ENCODE peak calls at places on chromosome 9, in six cellular contexts. One of them, this sample, is unnamed.

GRCh38 chr9:137216188-137216965 is 5.7 kb downstream of the RNF208 start:
- DNase-seq in substantia nigra: no peak
- DNase-seq in activated CD8-positive, alpha-beta memory T cell treated with anti-CD3 and anti-CD28 coated beads, Interleukin-2, amount 50 U/mL, for 4 hours: no peak
- DNase-seq in CD4-positive, alpha-beta T cell: no peak
- DNase-seq in GM12891: no peak
- DNase-seq in caudate nucleus: no peak
- DNase-seq in this sample: no peak

GRCh38 chr9:81303658-81304057 is 385.7 kb downstream of the TLE1 start:
- DNase-seq in substantia nigra: no peak
- DNase-seq in activated CD8-positive, alpha-beta memory T cell treated with anti-CD3 and anti-CD28 coated beads, Interleukin-2, amount 50 U/mL, for 4 hours: no peak
- DNase-seq in CD4-positive, alpha-beta T cell: no peak
- DNase-seq in GM12891: no peak
- DNase-seq in caudate nucleus: no peak
- DNase-seq in this sample: no peak

GRCh38 chr9:14314424-14314928 is 535 bp upstream of the NFIB start:
- DNase-seq in substantia nigra: peak; percentile 41
- DNase-seq in activated CD8-positive, alpha-beta memory T cell treated with anti-CD3 and anti-CD28 coated beads, Interleukin-2, amount 50 U/mL, for 4 hours: no peak
- DNase-seq in CD4-positive, alpha-beta T cell: no peak
- DNase-seq in GM12891: no peak
- DNase-seq in caudate nucleus: no peak
- DNase-seq in this sample: no peak

GRCh38 chr9:118711843-118712242 is 657.4 kb downstream of the BRINP1 start:
- DNase-seq in substantia nigra: no peak
- DNase-seq in activated CD8-positive, alpha-beta memory T cell treated with anti-CD3 and anti-CD28 coated beads, Interleukin-2, amount 50 U/mL, for 4 hours: no peak
- DNase-seq in CD4-positive, alpha-beta T cell: no peak
- DNase-seq in GM12891: no peak
- DNase-seq in caudate nucleus: no peak
- DNase-seq in this sample: no peak

GRCh38 chr9:127123239-127123935 is 952 bp upstream of the ANGPTL2 start:
- DNase-seq in substantia nigra: peak; percentile 50
- DNase-seq in activated CD8-positive, alpha-beta memory T cell treated with anti-CD3 and anti-CD28 coated beads, Interleukin-2, amount 50 U/mL, for 4 hours: no peak
- DNase-seq in CD4-positive, alpha-beta T cell: no peak
- DNase-seq in GM12891: no peak
- DNase-seq in caudate nucleus: no peak
- DNase-seq in this sample: no peak

GRCh38 chr9:101705135-101705661 is 33.2 kb downstream of the GRIN3A start:
- DNase-seq in substantia nigra: peak; percentile 19
- DNase-seq in activated CD8-positive, alpha-beta memory T cell treated with anti-CD3 and anti-CD28 coated beads, Interleukin-2, amount 50 U/mL, for 4 hours: no peak
- DNase-seq in CD4-positive, alpha-beta T cell: peak; percentile 16
- DNase-seq in GM12891: no peak
- DNase-seq in caudate nucleus: no peak
- DNase-seq in this sample: no peak

GRCh38 chr9:89179535-89179919 is 909 bp upstream of the SHC3 start:
- DNase-seq in substantia nigra: no peak
- DNase-seq in activated CD8-positive, alpha-beta memory T cell treated with anti-CD3 and anti-CD28 coated beads, Interleukin-2, amount 50 U/mL, for 4 hours: no peak
- DNase-seq in CD4-positive, alpha-beta T cell: no peak
- DNase-seq in GM12891: no peak
- DNase-seq in caudate nucleus: no peak
- DNase-seq in this sample: no peak

GRCh38 chr9:134442486-134443168 is 116.4 kb downstream of the RXRA start:
- DNase-seq in substantia nigra: no peak
- DNase-seq in activated CD8-positive, alpha-beta memory T cell treated with anti-CD3 and anti-CD28 coated beads, Interleukin-2, amount 50 U/mL, for 4 hours: no peak
- DNase-seq in CD4-positive, alpha-beta T cell: no peak
- DNase-seq in GM12891: no peak
- DNase-seq in caudate nucleus: no peak
- DNase-seq in this sample: no peak

GRCh38 chr9:87672586-87672985 is 53.3 kb upstream of the CTSL start:
- DNase-seq in substantia nigra: no peak
- DNase-seq in activated CD8-positive, alpha-beta memory T cell treated with anti-CD3 and anti-CD28 coated beads, Interleukin-2, amount 50 U/mL, for 4 hours: no peak
- DNase-seq in CD4-positive, alpha-beta T cell: no peak
- DNase-seq in GM12891: no peak
- DNase-seq in caudate nucleus: no peak
- DNase-seq in this sample: no peak

GRCh38 chr9:98248737-98249474 is 6.5 kb downstream of the TBC1D2 start:
- DNase-seq in substantia nigra: peak; percentile 13
- DNase-seq in activated CD8-positive, alpha-beta memory T cell treated with anti-CD3 and anti-CD28 coated beads, Interleukin-2, amount 50 U/mL, for 4 hours: no peak
- DNase-seq in CD4-positive, alpha-beta T cell: no peak
- DNase-seq in GM12891: no peak
- DNase-seq in caudate nucleus: no peak
- DNase-seq in this sample: no peak

This sample was measured in NK-92 treated with Interleukin-12 subunit alpha and Interleukin-12 subunit beta, amount 100 ng/mL, for 24 hours.